ENCODE peak calls at places on chromosomes 2 and 18, in eight cellular contexts. F is HTR-8/SVneo; W is smooth muscle cell of the brain vasculature; Y is neuronal stem cell; E is putamen; T is NT2/D1; B is NCI-H345; N is stimulated activated CD4-positive, alpha-beta T cell treated with anti-CD3 and anti-CD28 coated beads, TNF-alpha, amount 100 ng/mL, for 1 hour. M is an unnamed sample.

GRCh38 chr2:207133493-207133861 is 32.3 kb downstream of the KLF7 start:
- DNase-seq in F (no peak), W (no peak), Y (no peak), E (no peak), T (no peak), B (peak), N (no peak), M (no peak)

GRCh38 chr18:44067201-44067600 is 613.5 kb upstream of the SETBP1 start:
- DNase-seq in F (no peak), W (no peak), Y (no peak), E (no peak), T (no peak), B (peak), N (no peak), M (no peak)

GRCh38 chr18:61086657-61087056 is 246.6 kb upstream of the CDH20 start:
- DNase-seq in F (no peak), W (no peak), Y (no peak), E (no peak), T (no peak), B (no peak), N (no peak), M (no peak)

GRCh38 chr2:144358979-144359541 is 160.9 kb downstream of the ZEB2 start:
- DNase-seq in F (no peak), W (no peak), Y (no peak), E (no peak), T (no peak), B (no peak), N (no peak), M (no peak)

GRCh38 chr2:23789012-23789411 is 137.9 kb downstream of the ATAD2B start:
- DNase-seq in F (no peak), W (no peak), Y (no peak), E (no peak), T (no peak), B (no peak), N (no peak), M (no peak)

GRCh38 chr18:40570615-40571014 is 1384.4 kb upstream of the PIK3C3 start:
- DNase-seq in F (no peak), W (no peak), Y (no peak), E (no peak), T (no peak), B (no peak), N (no peak), M (no peak)

GRCh38 chr2:165698621-165698946 is 95.5 kb downstream of the GALNT3 start:
- DNase-seq in F (peak), W (no peak), Y (peak), E (peak), T (peak), B (peak), N (no peak), M (no peak)

GRCh38 chr2:152506843-152507242 is 171.9 kb downstream of the FMNL2 start:
- DNase-seq in F (no peak), W (no peak), Y (no peak), E (no peak), T (no peak), B (no peak), N (no peak), M (no peak)

GRCh38 chr2:168766600-168766999 is 35.8 kb upstream of the NOSTRIN start:
- DNase-seq in F (no peak), W (no peak), Y (no peak), E (no peak), T (no peak), B (no peak), N (no peak), M (no peak)

GRCh38 chr2:150209746-150210145 is 277.7 kb downstream of the RND3 start:
- DNase-seq in F (no peak), W (no peak), Y (no peak), E (no peak), T (no peak), B (no peak), N (no peak), M (no peak)

GRCh38 chr2:21607568-21607967 is 483.8 kb downstream of the TDRD15 start:
- DNase-seq in F (no peak), W (no peak), Y (no peak), E (no peak), T (no peak), B (no peak), N (no peak), M (no peak)

GRCh38 chr2:64918220-64918886 is 70.8 kb upstream of the SLC1A4 start:
- DNase-seq in F (no peak), W (no peak), Y (no peak), E (no peak), T (no peak), B (no peak), N (no peak), M (no peak)

GRCh38 chr2:149040451-149040850 is 2.0 kb downstream of the LYPD6B start:
- DNase-seq in F (no peak), W (no peak), Y (no peak), E (no peak), T (peak), B (peak), N (no peak), M (no peak)

GRCh38 chr2:223674998-223675609 is 72.9 kb upstream of the SCG2 start:
- DNase-seq in F (peak), W (peak), Y (no peak), E (no peak), T (no peak), B (no peak), N (no peak), M (no peak)

GRCh38 chr2:158529379-158530110 is 72.8 kb downstream of the PKP4 start:
- DNase-seq in F (no peak), W (no peak), Y (no peak), E (no peak), T (no peak), B (no peak), N (no peak), M (no peak)

GRCh38 chr2:47525167-47525566 is 122.2 kb downstream of the MSH2 start:
- DNase-seq in F (no peak), W (no peak), Y (no peak), E (no peak), T (no peak), B (no peak), N (no peak), M (no peak)

GRCh38 chr2:177673602-177674595 is 281.3 kb downstream of the AGPS start:
- DNase-seq in F (no peak), W (no peak), Y (no peak), E (no peak), T (no peak), B (no peak), N (no peak), M (no peak)

GRCh38 chr2:101763496-101764333 is 66.2 kb downstream of the MAP4K4 start:
- DNase-seq in F (no peak), W (no peak), Y (no peak), E (no peak), T (no peak), B (no peak), N (no peak), M (no peak)

GRCh38 chr2:218259099-218259921 is 1.5 kb upstream of the GPBAR1 start:
- DNase-seq in F (no peak), W (no peak), Y (no peak), E (no peak), T (no peak), B (no peak), N (no peak), M (peak)

GRCh38 chr2:44560352-44560751 is 198.6 kb downstream of the CAMKMT start:
- DNase-seq in F (no peak), W (no peak), Y (no peak), E (no peak), T (no peak), B (no peak), N (no peak), M (no peak)